ENCODE peak calls at places on chromosomes 1 and 21, in eight cellular contexts. A, E, O, B, I, U, P and H are unnamed samples.

GRCh38 chr1:74609810-74610371 is 63.7 kb downstream of the ERICH3 start:
- DNase-seq in U (no peak), O (no peak), A (no peak), P (no peak), I (no peak), B (no peak), E (no peak), H (no peak)

GRCh38 chr1:31571340-31572295 is 4.7 kb upstream of the TINAGL1 start:
- DNase-seq in P (no peak), U (no peak), O (no peak), E (peak; percentile 7), B (no peak), I (no peak), A (no peak), H (no peak)

GRCh38 chr1:79549191-79549590 is 542.7 kb upstream of the ADGRL4 start:
- DNase-seq in A (no peak), B (no peak), O (no peak), I (no peak), P (no peak), U (no peak), E (no peak), H (no peak)

GRCh38 chr1:37506740-37507139 is 7.8 kb downstream of the MEAF6 start:
- DNase-seq in P (no peak), B (no peak), U (no peak), A (no peak), O (no peak), E (no peak), I (no peak), H (no peak)

GRCh38 chr1:201655243-201655642 is 116.3 kb downstream of the NAV1 start:
- DNase-seq in E (no peak), I (peak; percentile 93), U (no peak), P (no peak), A (no peak), O (peak; percentile 39), B (peak; percentile 50), H (peak; percentile 54)

GRCh38 chr1:6638226-6638625 is 13.6 kb downstream of the THAP3 start:
- DNase-seq in O (peak; percentile 94), P (peak; percentile 45), B (peak; percentile 66), A (no peak), I (peak; percentile 83), U (peak; percentile 87), E (no peak), H (peak; percentile 90)

GRCh38 chr1:43331688-43332087 is 5.9 kb upstream of the MPL start:
- DNase-seq in E (no peak), A (no peak), B (no peak), U (no peak), O (no peak), P (no peak), I (no peak), H (no peak)

GRCh38 chr21:45831991-45832740 is 149.4 kb upstream of the COL6A1 start:
- DNase-seq in P (no peak), A (no peak), I (no peak), U (no peak), B (peak; percentile 51), O (no peak), E (no peak), H (peak; percentile 56)

GRCh38 chr1:229080361-229080760 is 190.6 kb upstream of the RAB4A start:
- DNase-seq in O (no peak), P (no peak), B (no peak), U (no peak), I (no peak), A (no peak), E (no peak), H (no peak)